ENCODE peak calls at places on chromosomes 13 and 19, in four cellular contexts. R is aorta, L is neuronal stem cell, O is neural progenitor cell. F is an unnamed sample.

GRCh38 chr13:32951580-32951979 is 64.6 kb upstream of the KL start:
- DNase-seq in R (no peak), O (no peak), L (no peak), F (no peak)

GRCh38 chr13:64985075-64985474 is 2245.1 kb downstream of the PCDH9 start:
- DNase-seq in R (no peak), O (no peak), L (no peak), F (no peak)

GRCh38 chr13:74324338-74324737 is 190.1 kb upstream of the KLF12 start:
- DNase-seq in L (no peak), O (no peak), R (no peak), F (no peak)

GRCh38 chr13:37617162-37617561 is 18.6 kb upstream of the POSTN start:
- DNase-seq in O (no peak), R (no peak), L (no peak), F (no peak)

GRCh38 chr19:46704379-46705076 is 12.4 kb downstream of the PRKD2 start:
- DNase-seq in R (peak; percentile 95), O (peak; percentile 71), L (no peak), F (peak; percentile 53)

GRCh38 chr19:40709817-40710216 is 6.9 kb downstream of the COQ8B start:
- DNase-seq in R (no peak), O (no peak), L (no peak), F (no peak)

GRCh38 chr13:23433171-23434153 is at the start of gene SACS:
- DNase-seq in R (no peak), L (peak; percentile 84), O (peak; percentile 95), F (peak; percentile 23)

GRCh38 chr13:78430166-78430791 is 173.1 kb downstream of the POU4F1 start:
- DNase-seq in R (no peak), L (peak; percentile 50), O (peak; percentile 52), F (no peak)

GRCh38 chr19:1251233-1251502 is 2.8 kb downstream of the MIDN start:
- DNase-seq in R (peak; percentile 89), O (peak; percentile 60), L (no peak), F (peak; percentile 64)

GRCh38 chr13:22198656-22199217 is 527.9 kb downstream of the FGF9 start:
- DNase-seq in L (no peak), R (no peak), O (no peak), F (no peak)

GRCh38 chr13:79621449-79621848 is 140.5 kb downstream of the NDFIP2 start:
- DNase-seq in O (no peak), R (no peak), L (no peak), F (no peak)

GRCh38 chr19:751501-752341 is 809 bp downstream of the MISP start:
- DNase-seq in O (no peak), R (peak; percentile 81), L (no peak), F (no peak)

GRCh38 chr19:31943305-31943704 is 402.1 kb upstream of the ZNF507 start:
- DNase-seq in L (peak; percentile 4), O (peak; percentile 54), R (no peak), F (no peak)

GRCh38 chr13:74662895-74663294 is 528.7 kb upstream of the KLF12 start:
- DNase-seq in O (no peak), L (no peak), R (no peak), F (no peak)

GRCh38 chr13:24119593-24120508 is 40.7 kb upstream of the SPATA13 start:
- DNase-seq in L (no peak), R (no peak), O (peak; percentile 39), F (no peak)

GRCh38 chr19:38492147-38492813 is 58.8 kb downstream of the RYR1 start:
- DNase-seq in O (no peak), L (no peak), R (no peak), F (no peak)

GRCh38 chr13:79455331-79455730 is 25.6 kb upstream of the NDFIP2 start:
- DNase-seq in R (no peak), O (no peak), L (no peak), F (no peak)

GRCh38 chr13:45381196-45381595 is 37.0 kb downstream of the SLC25A30 start:
- DNase-seq in L (no peak), R (no peak), O (no peak), F (no peak)

GRCh38 chr13:58979851-58980250 is 1183.9 kb downstream of the DIAPH3 start:
- DNase-seq in O (no peak), L (no peak), R (no peak), F (no peak)

GRCh38 chr19:900302-901111 is 7.2 kb downstream of the RNU6-9 start:
- DNase-seq in O (no peak), L (no peak), R (no peak), F (peak; percentile 55)

GRCh38 chr13:48653074-48654054 is at the start of gene CYSLTR2:
- DNase-seq in O (peak; percentile 6), L (no peak), R (no peak), F (no peak)

GRCh38 chr13:73158851-73159250 is 100.0 kb downstream of the KLF5 start:
- DNase-seq in R (no peak), O (no peak), L (no peak), F (no peak)

GRCh38 chr13:93235258-93236015 is 8.8 kb downstream of the GPC6 start:
- DNase-seq in O (no peak), R (no peak), L (no peak), F (no peak)

GRCh38 chr13:50712882-50713281 is 130.6 kb downstream of the DLEU7 start:
- DNase-seq in R (no peak), O (no peak), L (no peak), F (no peak)

GRCh38 chr19:46862504-46862835 is 1.7 kb downstream of the ARHGAP35 start:
- DNase-seq in O (no peak), R (no peak), L (no peak), F (no peak)

GRCh38 chr13:113117956-113118327 is 4.7 kb upstream of the F10 start:
- DNase-seq in L (no peak), R (peak; percentile 58), O (no peak), F (no peak)

GRCh38 chr13:70856025-70856424 is 747.8 kb upstream of the KLHL1 start:
- DNase-seq in R (no peak), O (no peak), L (no peak), F (no peak)

GRCh38 chr13:25375727-25376358 is 4.1 kb downstream of the ATP8A2 start:
- DNase-seq in L (peak; percentile 46), R (no peak), O (peak; percentile 54), F (peak; percentile 17)

GRCh38 chr13:43558312-43558711 is 228.5 kb downstream of the ENOX1 start:
- DNase-seq in R (no peak), L (no peak), O (no peak), F (no peak)

GRCh38 chr13:113862191-113862765 is 1.6 kb downstream of the GAS6 start:
- DNase-seq in R (peak; percentile 75), O (no peak), L (no peak), F (no peak)

GRCh38 chr13:112917056-112917664 is 51.9 kb upstream of the MCF2L start:
- DNase-seq in R (peak; percentile 71), L (no peak), O (no peak), F (no peak)

DNA sequence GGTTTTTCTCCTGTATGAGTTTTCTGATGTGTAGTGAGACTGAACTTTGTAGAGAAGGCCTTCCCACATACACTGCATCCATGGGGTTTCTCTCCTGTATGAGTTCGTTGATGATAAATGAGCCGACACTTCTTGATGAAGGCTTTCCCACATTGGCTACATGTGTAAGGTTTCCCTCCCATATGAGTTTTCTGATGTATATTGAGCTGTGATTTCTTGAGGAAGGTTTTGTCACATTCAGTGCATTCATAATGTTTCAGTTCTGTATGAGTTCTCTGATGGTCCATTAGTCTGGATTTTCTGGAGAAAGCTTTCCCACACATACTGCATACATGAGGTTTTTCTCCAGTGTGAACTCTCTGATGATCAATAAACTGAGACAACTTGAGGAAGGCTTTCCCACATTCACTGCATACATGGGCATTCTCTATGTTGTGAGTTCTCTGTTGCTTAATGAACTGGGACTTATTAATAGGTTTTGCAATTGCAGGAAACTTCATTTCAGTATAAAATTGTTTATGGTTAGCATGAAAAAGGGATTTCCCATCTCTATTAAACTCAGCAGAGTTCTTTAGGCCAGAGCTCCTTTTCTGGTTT is 7.5 kb upstream of the ZNF350 start:
- DNase-seq in L (no peak), R (no peak), O (no peak), F (no peak)
- H3K9me3 ChIP-seq in L (peaks cover 92% of the 10 kb centered on the region), R (peaks cover 27% of the 10 kb centered on the region), O (peaks cover 63% of the 10 kb centered on the region), F (peaks cover 19% of the 10 kb centered on the region)

GRCh38 chr19:52148256-52148655 is 8.5 kb upstream of the ZNF616 start:
- DNase-seq in O (no peak), L (no peak), R (no peak), F (no peak)
- H3K9me3 ChIP-seq in O (peaks cover 17% of the 10 kb centered on the region), L (peaks cover 8% of the 10 kb centered on the region), R (no peaks in the 10 kb centered on the region), F (no peaks in the 10 kb centered on the region)

GRCh38 chr13:105774739-105775460 is 760.6 kb downstream of the EFNB2 start:
- DNase-seq in L (no peak), R (no peak), O (peak; percentile 31), F (no peak)
- H3K9me3 ChIP-seq in L (no peaks in the 10 kb centered on the region), R (no peaks in the 10 kb centered on the region), O (peaks cover 5% of the 10 kb centered on the region), F (no peaks in the 10 kb centered on the region)

GRCh38 chr19:57941593-57941992 is 5.9 kb downstream of the ZNF256 start:
- DNase-seq in R (no peak), L (no peak), O (no peak), F (no peak)

GRCh38 chr19:57934820-57935665 is at the start of gene ZNF418:
- DNase-seq in R (no peak), L (peak; percentile 80), O (peak; percentile 93), F (peak; percentile 61)

GRCh38 chr19:57935731-57936130 is 529 bp upstream of the ZNF418 start:
- DNase-seq in L (no peak), R (no peak), O (no peak), F (no peak)
- H3K9me3 ChIP-seq in L (peaks cover 79% of the 10 kb centered on the region), R (peaks cover 15% of the 10 kb centered on the region), O (peaks cover 8% of the 10 kb centered on the region), F (no peaks in the 10 kb centered on the region)

DNA sequence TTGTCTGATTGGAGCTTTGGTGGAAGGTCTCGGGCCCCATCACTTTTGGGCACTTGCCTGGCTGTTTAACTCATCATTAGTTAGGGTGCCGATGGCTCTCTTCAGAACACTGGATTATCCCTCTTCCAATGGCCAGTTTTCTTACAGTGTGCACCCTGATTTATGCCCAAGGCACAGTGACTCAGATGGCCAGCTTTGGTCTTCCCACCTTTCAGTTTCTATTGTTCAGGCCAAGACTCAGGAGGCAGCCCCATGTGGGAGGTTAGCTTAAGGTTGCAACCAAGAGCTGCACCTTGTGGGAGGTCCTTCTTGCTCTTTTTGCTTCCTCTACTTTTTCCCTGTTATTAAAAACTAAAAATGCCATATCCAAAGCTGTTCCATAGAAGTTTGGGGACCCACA is 121.0 kb upstream of the ZNF91 start:
- DNase-seq in R (no peak), L (no peak), O (no peak), F (no peak)
- H3K9me3 ChIP-seq in R (no peaks in the 10 kb centered on the region), L (no peaks in the 10 kb centered on the region), O (peaks cover 17% of the 10 kb centered on the region), F (no peaks in the 10 kb centered on the region)

DNA sequence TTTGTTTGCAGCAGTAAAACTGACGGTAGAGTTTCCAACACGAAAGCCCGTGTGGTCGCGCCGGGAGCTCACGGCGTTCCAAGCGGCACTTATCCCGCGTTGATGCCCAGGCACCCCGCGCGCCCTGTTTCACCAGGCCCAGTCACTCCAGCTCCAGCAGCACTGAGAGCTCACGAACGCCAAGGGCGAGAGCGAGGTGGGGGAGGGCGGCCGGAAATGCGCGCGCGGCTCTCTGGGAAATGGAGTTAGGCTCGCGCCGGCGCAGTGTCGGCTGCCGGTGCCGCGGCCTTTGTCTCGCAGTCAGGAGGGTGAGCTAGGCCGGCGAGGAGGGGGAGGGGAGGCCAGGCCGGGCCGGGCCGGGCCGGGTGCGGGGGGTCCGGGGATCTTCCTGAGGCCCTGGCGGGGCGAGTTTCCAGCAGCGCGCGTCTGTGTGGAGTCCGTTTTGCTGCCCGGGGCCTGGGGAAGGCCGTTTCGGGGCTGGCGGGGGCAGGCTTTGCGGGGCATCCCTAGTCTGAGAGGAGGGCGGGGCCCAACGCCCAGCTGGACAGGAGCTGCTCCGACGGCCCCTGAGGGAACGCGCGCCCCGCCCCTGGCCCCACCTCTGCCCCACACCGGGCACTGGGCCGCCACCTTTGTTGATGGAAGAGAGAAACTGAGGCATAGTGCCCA is at the start of gene ZNF135:
- DNase-seq in R (peak; percentile 96), O (peak; percentile 91), L (peak; percentile 80), F (peak; percentile 90)
- H3K9me3 ChIP-seq in R (peaks cover 4% of the 10 kb centered on the region), O (no peaks in the 10 kb centered on the region), L (peaks cover 67% of the 10 kb centered on the region), F (no peaks in the 10 kb centered on the region)

F was measured in pancreas.